ENCODE peak calls at places on chromosomes 2 and 18, in five cellular contexts. D is mesothelial cell of epicardium, I is endothelial cell, V is left ventricle myocardium inferior, G is AG04449. L is an unnamed sample.

GRCh38 chr2:231132126-231132525 is 7.3 kb upstream of the HTR2B start:
- DNase-seq in D (no peak), G (no peak), I (no peak), V (no peak), L (no peak)

GRCh38 chr18:75202976-75203375 is 6.0 kb downstream of the PTGR3 start:
- DNase-seq in D (no peak), I (no peak), G (no peak), V (no peak), L (no peak)

GRCh38 chr2:130749641-130750040 is 5.7 kb upstream of the AMER3 start:
- DNase-seq in G (no peak), I (no peak), D (no peak), V (no peak), L (no peak)

GRCh38 chr2:190318931-190319556 is 582 bp downstream of the HIBCH start:
- DNase-seq in D (peak; percentile 37), V (no peak), G (no peak), I (no peak), L (no peak)

GRCh38 chr2:201447116-201447515 is 4.1 kb downstream of the TRAK2 start:
- DNase-seq in V (no peak), D (no peak), G (no peak), I (no peak), L (no peak)

GRCh38 chr2:46164581-46165301 is 132.5 kb upstream of the EPAS1 start:
- DNase-seq in I (no peak), D (no peak), G (peak; percentile 89), V (peak; percentile 79), L (peak; percentile 59)

GRCh38 chr2:28721601-28722191 is 29.9 kb upstream of the PPP1CB start:
- DNase-seq in G (no peak), D (no peak), I (no peak), V (no peak), L (no peak)

GRCh38 chr2:38115216-38116012 is 39.5 kb upstream of the CYP1B1 start:
- DNase-seq in V (peak; percentile 84), I (peak; percentile 90), G (no peak), D (peak; percentile 82), L (peak; percentile 45)

GRCh38 chr18:22871809-22872525 is 61.2 kb upstream of the RBBP8 start:
- DNase-seq in I (no peak), G (no peak), V (no peak), D (no peak), L (no peak)

GRCh38 chr2:229270551-229271410 is at the start of gene PID1:
- DNase-seq in I (peak; percentile 28), D (peak; percentile 41), G (no peak), V (peak; percentile 47), L (no peak)

GRCh38 chr2:102048465-102048864 is 56.7 kb downstream of the IL1R2 start:
- DNase-seq in V (no peak), G (no peak), I (no peak), D (no peak), L (no peak)

DNA sequence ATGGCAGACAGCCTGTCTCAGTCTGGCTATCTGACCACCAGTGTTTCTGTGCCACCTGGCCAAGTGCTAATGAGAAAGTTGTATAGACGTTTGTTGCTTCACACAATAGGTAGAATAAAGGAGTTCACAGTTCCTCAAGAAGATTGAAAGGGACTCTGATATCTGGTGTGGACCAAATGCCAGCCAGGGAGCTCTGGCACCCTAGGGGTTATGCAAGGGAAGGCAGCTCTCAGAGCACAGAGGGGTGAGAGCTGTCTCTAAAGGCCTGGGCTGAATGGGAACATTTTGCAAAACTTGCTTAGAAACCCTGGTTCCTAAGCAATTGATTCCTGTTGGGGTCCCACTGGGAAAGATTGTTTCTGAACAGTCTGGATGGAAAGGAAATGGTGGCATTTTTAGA is 553.8 kb downstream of the EPHA4 start:
- DNase-seq in I (no peak), V (no peak), D (no peak), G (no peak), L (no peak)
- TF ChIP-seq CTCF in I (no peak), V (peak; percentile 11), D (no peak), G (no peak), L (no peak)

DNA sequence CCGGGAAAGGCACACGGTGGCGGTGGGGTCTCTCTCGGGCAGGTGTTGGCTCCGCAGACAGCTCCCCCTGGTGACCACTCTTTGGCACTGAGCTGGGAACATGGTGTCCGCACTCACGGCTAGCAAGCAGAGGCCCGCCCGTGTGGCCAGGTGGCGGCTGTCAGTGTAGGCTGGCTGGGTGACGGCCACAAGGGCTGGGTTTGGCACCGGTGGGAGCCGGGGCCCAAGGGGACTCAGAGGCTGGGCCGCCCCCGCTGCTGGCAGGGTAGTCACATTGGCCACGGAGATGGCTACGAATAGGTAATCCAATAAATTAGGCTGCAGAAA is 1071.7 kb downstream of the RPIA start:
- DNase-seq in D (no peak), V (no peak), I (no peak), G (no peak), L (no peak)
- TF ChIP-seq CTCF in D (no peak), V (no peak), I (no peak), G (no peak), L (no peak)

GRCh38 chr2:11123001-11123809 is 32.1 kb upstream of the SLC66A3 start:
- DNase-seq in V (no peak), I (no peak), G (no peak), D (no peak), L (no peak)

GRCh38 chr2:11123856-11124759 is 31.2 kb upstream of the SLC66A3 start:
- DNase-seq in G (no peak), V (peak; percentile 54), D (peak; percentile 85), I (peak; percentile 89), L (peak; percentile 46)

GRCh38 chr2:11121099-11121822 is 34.0 kb upstream of the SLC66A3 start:
- DNase-seq in G (no peak), I (no peak), D (no peak), V (no peak), L (no peak)

GRCh38 chr2:11122380-11122779 is 32.9 kb upstream of the SLC66A3 start:
- DNase-seq in I (no peak), D (no peak), G (no peak), V (no peak), L (no peak)

DNA sequence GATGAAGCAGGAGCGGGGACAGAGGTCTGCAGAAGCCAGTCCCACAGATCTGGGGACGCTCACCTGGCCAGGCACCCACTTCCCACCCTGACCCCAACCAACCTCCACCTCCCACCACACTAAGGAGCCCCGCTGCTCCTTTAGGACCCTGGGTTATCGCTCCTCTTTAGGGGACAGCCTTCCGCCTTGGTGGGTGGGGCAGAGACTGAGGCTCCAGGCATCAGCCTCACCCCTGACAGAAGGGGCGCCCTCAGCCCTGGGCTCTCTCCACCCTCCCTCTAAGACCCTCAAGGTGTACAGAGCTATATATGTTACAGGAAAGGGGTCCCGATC is 33.5 kb upstream of the SLC66A3 start:
- DNase-seq in G (no peak), V (no peak), D (no peak), I (no peak), L (no peak)
- TF ChIP-seq CTCF in G (no peak), V (no peak), D (no peak), I (no peak), L (no peak)

GRCh38 chr2:162152147-162152546 is at the start of gene GCG:
- DNase-seq in I (no peak), G (no peak), D (no peak), V (no peak), L (no peak)

GRCh38 chr2:162153608-162154224 is 1.7 kb upstream of the GCG start:
- DNase-seq in V (no peak), I (peak; percentile 68), D (peak; percentile 51), G (no peak), L (peak; percentile 25)

GRCh38 chr2:162156149-162156548 is 4.1 kb upstream of the GCG start:
- DNase-seq in G (no peak), I (no peak), D (no peak), V (no peak), L (no peak)

GRCh38 chr2:162149940-162150339 is 2.1 kb downstream of the GCG start:
- DNase-seq in I (no peak), V (no peak), D (no peak), G (no peak), L (no peak)

DNA sequence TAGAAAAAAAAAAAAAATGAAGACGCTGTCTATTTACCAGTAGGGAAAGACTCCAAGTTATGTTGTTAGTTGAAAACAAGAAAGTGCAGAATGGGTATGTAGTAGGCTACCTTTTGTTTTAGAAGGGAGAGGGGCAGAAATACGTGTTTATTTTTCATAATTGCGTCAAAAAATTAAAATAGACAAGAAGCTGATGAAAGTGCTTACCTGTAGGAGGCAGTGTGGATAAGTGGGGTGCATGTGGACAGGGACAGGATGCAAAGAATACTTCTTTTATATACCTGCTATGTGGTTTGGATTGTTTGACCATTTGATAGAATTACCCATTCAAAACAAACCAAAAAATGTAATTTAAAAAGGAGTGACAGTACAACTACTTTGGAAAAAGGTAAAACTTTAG is 3.0 kb upstream of the GCG start:
- DNase-seq in D (no peak), G (no peak), I (no peak), V (no peak), L (no peak)
- TF ChIP-seq CTCF in D (peak; percentile 22), G (no peak), I (no peak), V (no peak), L (peak; percentile 51)

GRCh38 chr18:46950064-46950656 is 32.8 kb downstream of the KATNAL2 start:
- DNase-seq in D (no peak), G (no peak), I (no peak), V (no peak), L (no peak)
- TF ChIP-seq CTCF in D (peak; percentile 33), G (peak; percentile 22), I (peak; percentile 50), V (peak; percentile 38), L (peak; percentile 54)

GRCh38 chr2:129231924-129232323 is 747.5 kb upstream of the RAB6C start:
- DNase-seq in I (no peak), G (no peak), D (no peak), V (no peak), L (no peak)

GRCh38 chr2:129236601-129237000 is 742.9 kb upstream of the RAB6C start:
- DNase-seq in D (no peak), V (no peak), I (no peak), G (no peak), L (peak; percentile 46)

GRCh38 chr2:129233166-129233565 is 746.3 kb upstream of the RAB6C start:
- DNase-seq in V (no peak), G (no peak), D (no peak), I (no peak), L (no peak)

GRCh38 chr2:129229830-129230441 is 749.5 kb upstream of the RAB6C start:
- DNase-seq in G (no peak), I (no peak), V (no peak), D (no peak), L (peak; percentile 85)

DNA sequence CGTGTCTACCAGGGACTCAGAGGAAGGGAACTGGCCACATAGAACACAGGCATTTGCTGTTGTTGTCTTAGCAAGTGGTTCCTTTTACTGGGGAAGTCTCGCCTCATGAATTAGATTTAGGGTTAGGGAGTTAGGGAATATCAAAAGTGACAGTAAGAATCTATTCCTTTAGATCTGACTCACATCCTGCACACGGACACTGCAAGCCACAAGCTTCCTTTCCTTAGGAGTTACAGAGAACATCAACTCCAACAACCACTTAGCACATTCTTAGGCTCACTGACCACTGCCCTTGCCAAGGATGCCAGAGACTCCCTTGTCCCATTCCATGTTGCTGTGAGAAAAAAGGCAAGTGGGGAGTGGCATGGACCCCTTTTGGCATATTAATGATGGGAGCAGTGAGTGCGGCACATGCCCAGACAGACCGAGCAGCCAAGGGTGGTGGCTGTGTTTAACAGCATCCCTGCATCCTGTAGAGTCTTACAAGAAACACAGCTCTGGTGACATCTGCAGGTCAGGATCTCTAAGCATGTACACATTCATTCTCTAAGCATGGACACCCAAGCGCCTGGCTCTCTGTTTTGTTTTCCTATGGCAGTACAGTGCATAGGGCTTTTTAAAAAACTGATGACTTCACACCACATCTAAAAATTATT is 745.6 kb upstream of the RAB6C start:
- DNase-seq in G (no peak), I (peak; percentile 12), V (no peak), D (no peak), L (peak; percentile 48)
- TF ChIP-seq CTCF in G (no peak), I (no peak), V (peak; percentile 36), D (no peak), L (peak; percentile 54)